ENCODE peak calls at places on chromosome 22, in six cellular contexts. L is A549, X is RWPE1, G is tibial artery, W is tibial nerve, B is GM13977. T is an unnamed sample.

GRCh38 chr22:47162865-47163264 is 400.4 kb downstream of the TBC1D22A start:
- DNase-seq in L (no peak), X (no peak), G (peak), W (peak), B (no peak), T (no peak)

GRCh38 chr22:40855104-40855959 is 1.1 kb downstream of the ST13 start:
- DNase-seq in L (no peak), X (no peak), G (no peak), W (no peak), B (no peak), T (no peak)

GRCh38 chr22:35337932-35338331 is 38.2 kb downstream of the TOM1 start:
- DNase-seq in L (no peak), X (no peak), G (no peak), W (no peak), B (no peak), T (no peak)

GRCh38 chr22:46969491-46969890 is 207.0 kb downstream of the TBC1D22A start:
- DNase-seq in L (no peak), X (no peak), G (no peak), W (no peak), B (peak), T (peak)

GRCh38 chr22:43879901-43880742 is 11.7 kb downstream of the PNPLA5 start:
- DNase-seq in L (no peak), X (no peak), G (no peak), W (no peak), B (no peak), T (no peak)

GRCh38 chr22:38981005-38981658 is 1.0 kb upstream of the APOBEC3B start:
- DNase-seq in L (no peak), X (peak), G (no peak), W (no peak), B (no peak), T (no peak)

GRCh38 chr22:19442166-19442565 is 5.3 kb downstream of the C22orf39 start:
- DNase-seq in L (no peak), X (no peak), G (no peak), W (no peak), B (no peak), T (no peak)

GRCh38 chr22:43878079-43878795 is 13.6 kb downstream of the PNPLA5 start:
- DNase-seq in L (no peak), X (no peak), G (no peak), W (no peak), B (no peak), T (no peak)

GRCh38 chr22:16717699-16718558 is 107.3 kb downstream of the XKR3 start:
- DNase-seq in L (no peak), X (no peak), G (no peak), W (no peak), B (no peak), T (no peak)
- TF ChIP-seq CTCF in L (no peak), X (no peak), G (no peak), W (no peak), B (no peak), T (no peak)

GRCh38 chr22:32103648-32104326 is 55.3 kb downstream of the C22orf42 start:
- DNase-seq in L (no peak), X (no peak), G (no peak), W (no peak), B (no peak), T (no peak)
- TF ChIP-seq CTCF in L (peak), X (no peak), G (no peak), W (peak), B (peak), T (no peak)

GRCh38 chr22:45594123-45594941 is 77.3 kb upstream of the ATXN10 start:
- DNase-seq in L (no peak), X (no peak), G (no peak), W (no peak), B (no peak), T (no peak)
- TF ChIP-seq CTCF in L (no peak), X (no peak), G (no peak), W (no peak), B (no peak), T (no peak)

GRCh38 chr22:33274214-33274828 is 216.1 kb upstream of the SYN3 start:
- DNase-seq in L (no peak), X (peak), G (no peak), W (no peak), B (peak), T (peak)
- TF ChIP-seq CTCF in L (no peak), X (no peak), G (no peak), W (peak), B (peak), T (peak)

GRCh38 chr22:50691521-50691920 is 18.9 kb downstream of the SHANK3 start:
- DNase-seq in L (no peak), X (no peak), G (no peak), W (peak), B (peak), T (no peak)
- TF ChIP-seq CTCF in L (peak), X (peak), G (no peak), W (peak), B (peak), T (peak)

GRCh38 chr22:17787159-17788022 is 13.1 kb upstream of the BID start:
- DNase-seq in L (no peak), X (no peak), G (no peak), W (no peak), B (no peak), T (no peak)

GRCh38 chr22:17789379-17790200 is 15.3 kb upstream of the BID start:
- DNase-seq in L (no peak), X (no peak), G (no peak), W (no peak), B (no peak), T (no peak)

GRCh38 chr22:17788023-17788330 is 13.7 kb upstream of the BID start:
- DNase-seq in L (no peak), X (no peak), G (no peak), W (no peak), B (no peak), T (no peak)

GRCh38 chr22:17786435-17787158 is 12.3 kb upstream of the BID start:
- DNase-seq in L (no peak), X (no peak), G (no peak), W (peak), B (no peak), T (no peak)

DNA sequence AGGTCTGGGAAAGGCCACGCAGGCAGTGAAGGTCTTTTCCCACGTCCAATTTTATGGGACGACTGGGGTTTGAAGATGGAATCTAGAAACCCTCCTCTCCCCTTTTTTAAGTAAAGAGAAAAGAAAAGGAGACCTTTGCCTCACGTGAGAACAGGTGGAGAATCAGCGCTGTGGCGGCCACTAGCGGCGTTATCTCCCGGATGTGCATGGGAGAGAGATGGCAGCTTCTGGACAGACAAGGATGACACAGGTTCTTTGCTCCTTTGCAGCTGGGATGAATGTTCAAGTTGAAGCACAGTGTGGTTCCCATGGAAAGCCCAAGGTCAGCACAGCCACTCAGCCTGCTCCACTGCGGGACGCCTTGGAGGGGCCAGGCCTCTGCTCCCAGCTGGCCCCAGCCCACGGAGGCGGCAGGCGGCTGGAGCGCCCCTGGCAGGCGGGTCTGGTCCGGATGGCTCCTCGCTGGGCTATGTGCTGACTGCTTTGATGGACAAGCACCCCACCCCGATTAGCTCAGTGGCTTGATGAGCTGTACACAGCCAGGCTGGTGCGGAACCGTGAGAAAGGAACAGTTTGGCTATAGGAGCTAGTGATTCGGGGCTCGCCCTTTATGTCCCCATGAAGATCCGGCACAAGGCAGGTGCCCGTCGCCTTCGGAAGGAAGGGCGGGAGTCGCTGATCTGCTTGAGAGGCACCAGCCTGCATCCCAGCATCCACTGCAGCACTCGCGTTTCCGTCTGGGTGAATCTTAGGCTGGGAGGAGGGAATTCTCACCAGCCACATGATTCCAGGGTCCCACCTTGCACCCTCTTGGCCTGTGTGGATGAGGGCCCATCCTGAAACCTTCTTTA is 14.5 kb upstream of the BID start:
- DNase-seq in L (no peak), X (no peak), G (no peak), W (no peak), B (no peak), T (no peak)
- TF ChIP-seq CTCF in L (peak), X (no peak), G (no peak), W (no peak), B (no peak), T (no peak)

T was measured in GM20000.